ENCODE peak calls at places on chromosomes 13 and 19, in six cellular contexts. F is psoas muscle, D is upper lobe of right lung, K is gastrocnemius medialis, E is fibroblast of lung, T is dorsolateral prefrontal cortex. B is an unnamed sample. For H3K27me3, the result is how much of the 10 kb centered on the place peaks cover.

GRCh38 chr13:48334534-48335127 is 31.1 kb downstream of the RB1 start:
- DNase-seq in D (no peak), F (no peak), K (no peak), E (peak), T (no peak), B (no peak)

GRCh38 chr19:3521104-3521445 is 15.0 kb downstream of the FZR1 start:
- DNase-seq in T (no peak), F (no peak), K (no peak), D (no peak), E (no peak), B (no peak)

GRCh38 chr13:48232420-48233096 is 448 bp upstream of the ITM2B start:
- DNase-seq in E (no peak), K (no peak), D (no peak), T (no peak), F (no peak), B (no peak)

GRCh38 chr13:18962168-18962734 is 219.4 kb downstream of the TUBA3C start:
- DNase-seq in K (no peak), F (no peak), D (no peak), T (no peak), E (no peak), B (no peak)

GRCh38 chr19:40633207-40633606 is 32.0 kb downstream of the LTBP4 start:
- DNase-seq in K (no peak), D (no peak), F (no peak), T (no peak), E (peak), B (no peak)

GRCh38 chr19:11019262-11019661 is 58.4 kb downstream of the SMARCA4 start:
- DNase-seq in T (no peak), F (no peak), E (no peak), D (no peak), K (no peak), B (no peak)

GRCh38 chr13:42086582-42086981 is 38.1 kb downstream of the DGKH start:
- DNase-seq in T (no peak), K (no peak), F (no peak), D (no peak), E (no peak), B (no peak)

GRCh38 chr13:25951831-25952230 is 100.0 kb downstream of the SHISA2 start:
- DNase-seq in K (no peak), T (no peak), F (no peak), D (no peak), E (no peak), B (no peak)

GRCh38 chr13:96898855-96899254 is 95.4 kb downstream of the OXGR1 start:
- DNase-seq in D (no peak), E (no peak), K (no peak), F (no peak), T (no peak), B (no peak)

GRCh38 chr13:97329331-97329730 is 104.6 kb upstream of the RAP2A start:
- DNase-seq in T (no peak), D (no peak), F (no peak), K (no peak), E (peak), B (no peak)

GRCh38 chr19:19403373-19403901 is 2.0 kb upstream of the GATAD2A start:
- DNase-seq in K (peak), F (peak), T (no peak), E (peak), D (no peak), B (no peak)

GRCh38 chr19:829129-829758 is 1.6 kb downstream of the AZU1 start:
- DNase-seq in E (no peak), D (no peak), T (no peak), F (no peak), K (no peak), B (no peak)

GRCh38 chr19:38917921-38918491 is 6.0 kb upstream of the CCER2 start:
- DNase-seq in E (no peak), F (no peak), T (no peak), K (no peak), D (no peak), B (no peak)

GRCh38 chr13:49936085-49936942 is at the start of gene SPRYD7:
- DNase-seq in E (peak), F (peak), D (peak), K (peak), T (peak), B (peak)

GRCh38 chr19:29672319-29672932 is 7.2 kb downstream of the PLEKHF1 start:
- DNase-seq in F (no peak), E (no peak), K (peak), T (no peak), D (peak), B (no peak)

GRCh38 chr13:36418022-36418805 is 14.1 kb upstream of the CCNA1 start:
- DNase-seq in F (no peak), K (no peak), T (no peak), D (no peak), E (peak), B (no peak)

GRCh38 chr19:13156968-13157882 is 7.0 kb downstream of the IER2 start:
- DNase-seq in E (no peak), T (no peak), D (no peak), K (no peak), F (no peak), B (no peak)

GRCh38 chr19:4776436-4777205 is 14.9 kb upstream of the FEM1A start:
- DNase-seq in F (no peak), E (no peak), T (no peak), D (no peak), K (no peak), B (no peak)

GRCh38 chr19:56823956-56824355 is 16.6 kb downstream of the PEG3 start:
- DNase-seq in D (no peak), K (no peak), F (no peak), T (no peak), E (no peak), B (no peak)

GRCh38 chr19:1882089-1882785 is 3.1 kb downstream of the ABHD17A start:
- DNase-seq in D (no peak), E (no peak), F (no peak), T (no peak), K (no peak), B (no peak)

GRCh38 chr13:113789167-113789566 is 30.1 kb downstream of the TMEM255B start:
- DNase-seq in E (no peak), F (no peak), T (no peak), D (peak), K (no peak), B (no peak)

GRCh38 chr19:16260794-16261161 is 63.1 kb downstream of the AP1M1 start:
- DNase-seq in D (no peak), T (no peak), K (no peak), F (no peak), E (no peak), B (no peak)
- H3K27me3 ChIP-seq in D (under half), T (under half), K (under half), F (under half), E (under half), B (under half)

GRCh38 chr19:18281082-18282020 is at the start of gene JUND:
- DNase-seq in E (peak), K (peak), T (peak), D (peak), F (peak), B (peak)

GRCh38 chr19:18280247-18281081 is 958 bp downstream of the JUND start:
- DNase-seq in K (peak), E (peak), D (peak), F (peak), T (peak), B (no peak)

GRCh38 chr19:18279516-18280246 is 1.7 kb downstream of the JUND start:
- DNase-seq in K (peak), E (peak), T (peak), F (peak), D (peak), B (peak)

GRCh38 chr19:18279266-18279515 is 2.2 kb downstream of the JUND start:
- DNase-seq in K (no peak), T (no peak), F (no peak), D (no peak), E (peak), B (no peak)

GRCh38 chr19:18278521-18279265 is 2.7 kb downstream of the JUND start:
- DNase-seq in F (no peak), K (no peak), T (no peak), D (no peak), E (peak), B (no peak)
- TF ChIP-seq CTCF in F (no peak), K (no peak), T (no peak), D (peak), E (peak), B (no peak)

DNA sequence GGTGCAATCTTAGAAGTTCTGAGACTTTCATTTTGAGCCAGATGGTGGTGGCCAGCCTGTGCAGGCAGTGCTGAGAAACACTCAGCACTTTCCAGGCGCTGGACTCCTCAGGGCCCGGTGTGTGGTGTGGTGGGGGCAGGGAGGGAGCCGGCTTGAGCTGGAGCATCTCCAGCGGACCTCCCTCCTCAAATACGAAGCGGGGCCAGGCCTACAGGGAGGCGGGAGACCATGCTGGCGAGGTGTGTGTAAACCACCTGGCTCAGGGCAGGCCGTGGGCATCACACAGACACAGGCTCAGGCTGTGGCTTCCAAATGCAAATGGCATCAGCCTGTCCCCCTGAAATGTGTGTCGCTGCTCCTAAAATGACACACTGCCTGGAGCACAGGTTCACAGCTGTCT is 33.3 kb upstream of the RANBP3 start:
- DNase-seq in F (no peak), E (no peak), K (no peak), D (no peak), T (no peak), B (no peak)
- H3K27me3 ChIP-seq in F (under half), E (under half), K (under half), D (under half), T (under half), B (under half)

DNA sequence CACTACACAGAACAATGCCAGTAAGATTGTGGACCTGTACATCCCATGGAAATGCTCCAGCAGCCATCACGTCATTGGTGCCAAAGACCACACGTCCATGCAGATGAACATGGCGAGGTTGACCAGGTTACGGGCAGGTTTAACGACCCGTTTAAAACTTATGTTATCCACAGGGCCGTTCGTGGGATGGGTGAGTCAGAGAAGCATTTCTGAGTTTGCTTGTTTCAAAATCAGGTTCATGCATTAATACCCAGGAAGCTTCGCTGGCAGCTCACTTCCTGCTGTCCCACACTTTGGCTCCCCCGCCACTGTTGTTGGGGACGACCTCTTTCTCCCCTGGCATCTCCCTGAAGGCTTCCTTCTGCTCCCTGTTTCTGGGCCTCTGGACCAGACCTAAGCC is 194.1 kb downstream of the USP12 start:
- DNase-seq in D (no peak), E (peak), T (no peak), K (no peak), F (no peak), B (no peak)
- TF ChIP-seq CTCF in D (no peak), E (no peak), T (no peak), K (no peak), F (no peak), B (no peak)

GRCh38 chr19:53942001-53942786 is 20.5 kb upstream of the CACNG8 start:
- DNase-seq in D (peak), T (no peak), F (no peak), E (no peak), K (no peak), B (no peak)

GRCh38 chr19:53945998-53946397 is 16.7 kb upstream of the CACNG8 start:
- DNase-seq in F (no peak), E (no peak), D (no peak), T (no peak), K (no peak), B (no peak)

GRCh38 chr19:53944933-53945332 is 17.8 kb upstream of the CACNG8 start:
- DNase-seq in F (no peak), T (no peak), E (no peak), D (no peak), K (no peak), B (no peak)

GRCh38 chr19:53945441-53945840 is 17.3 kb upstream of the CACNG8 start:
- DNase-seq in E (peak), F (no peak), D (no peak), T (peak), K (no peak), B (no peak)

GRCh38 chr19:53944416-53944815 is 18.3 kb upstream of the CACNG8 start:
- DNase-seq in D (no peak), F (no peak), E (no peak), T (no peak), K (no peak), B (no peak)
- H3K27me3 ChIP-seq in D (half or more), F (half or more), E (under half), T (under half), K (under half), B (under half)

GRCh38 chr19:51128227-51128626 is 3.5 kb downstream of the SIGLEC9 start:
- DNase-seq in F (no peak), E (no peak), K (no peak), D (peak), T (peak), B (no peak)

GRCh38 chr19:51129716-51130115 is 5.0 kb downstream of the SIGLEC9 start:
- DNase-seq in D (peak), F (no peak), K (no peak), E (no peak), T (no peak), B (no peak)

GRCh38 chr19:51127755-51128154 is 3.0 kb downstream of the SIGLEC9 start:
- DNase-seq in D (peak), K (peak), F (no peak), T (peak), E (no peak), B (no peak)

GRCh38 chr19:51135004-51135403 is 7.1 kb upstream of the SIGLEC7 start:
- DNase-seq in T (no peak), K (no peak), D (no peak), E (no peak), F (no peak), B (no peak)

GRCh38 chr19:51131780-51132680 is 7.3 kb downstream of the SIGLEC9 start:
- DNase-seq in T (no peak), E (no peak), D (peak), F (no peak), K (peak), B (no peak)
- TF ChIP-seq CTCF in T (no peak), E (no peak), D (peak), F (no peak), K (no peak), B (no peak)

DNA sequence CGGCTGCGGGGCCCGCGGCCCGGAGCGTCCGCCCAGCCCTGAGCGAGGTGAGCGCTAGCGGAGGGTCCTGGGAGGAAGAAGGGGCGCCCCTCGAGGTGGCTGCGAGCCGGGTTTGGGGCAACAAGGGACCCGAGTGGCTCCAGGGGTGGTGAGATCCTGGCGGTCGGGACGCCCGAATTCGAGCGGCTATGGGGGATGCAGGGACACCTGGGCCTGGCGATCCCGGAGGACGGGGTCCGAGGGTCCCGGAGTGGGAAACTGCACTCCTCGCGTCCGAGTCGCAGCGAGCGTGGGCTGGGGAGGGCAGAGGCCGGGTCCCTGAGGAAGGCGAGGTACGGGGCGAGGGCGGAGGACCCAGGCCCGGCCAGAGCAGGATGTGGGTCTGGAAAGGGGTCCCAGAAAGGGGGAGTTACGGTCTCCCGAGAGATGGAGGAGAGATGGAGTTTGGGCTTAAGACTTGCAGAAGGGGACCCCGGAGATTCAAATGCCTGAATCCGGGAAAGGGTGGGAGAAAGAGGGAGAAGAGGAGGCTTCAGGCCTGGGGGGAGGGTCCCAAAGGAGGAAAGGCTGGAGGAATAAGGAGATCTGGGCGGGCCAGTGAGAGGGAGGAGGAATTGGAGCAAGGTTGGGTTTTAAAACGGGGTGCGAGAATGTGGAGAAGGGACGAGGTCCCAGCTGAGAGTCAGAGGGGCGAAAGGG is 542 bp downstream of the CACNG7 start:
- DNase-seq in T (no peak), D (no peak), K (no peak), F (no peak), E (no peak), B (no peak)
- H3K27me3 ChIP-seq in T (under half), D (half or more), K (half or more), F (half or more), E (under half), B (under half)

GRCh38 chr19:27679399-27679798 is 1533.6 kb downstream of the UQCRFS1 start:
- DNase-seq in D (no peak), T (no peak), K (no peak), F (no peak), E (no peak), B (no peak)

GRCh38 chr19:27681972-27682371 is 1531.0 kb downstream of the UQCRFS1 start:
- DNase-seq in F (no peak), E (no peak), K (no peak), D (no peak), T (no peak), B (no peak)

GRCh38 chr19:27676877-27677276 is 1536.1 kb downstream of the UQCRFS1 start:
- DNase-seq in D (no peak), T (no peak), K (no peak), E (no peak), F (no peak), B (no peak)

GRCh38 chr19:27676334-27676733 is 1536.6 kb downstream of the UQCRFS1 start:
- DNase-seq in F (no peak), K (no peak), E (no peak), D (no peak), T (no peak), B (no peak)

DNA sequence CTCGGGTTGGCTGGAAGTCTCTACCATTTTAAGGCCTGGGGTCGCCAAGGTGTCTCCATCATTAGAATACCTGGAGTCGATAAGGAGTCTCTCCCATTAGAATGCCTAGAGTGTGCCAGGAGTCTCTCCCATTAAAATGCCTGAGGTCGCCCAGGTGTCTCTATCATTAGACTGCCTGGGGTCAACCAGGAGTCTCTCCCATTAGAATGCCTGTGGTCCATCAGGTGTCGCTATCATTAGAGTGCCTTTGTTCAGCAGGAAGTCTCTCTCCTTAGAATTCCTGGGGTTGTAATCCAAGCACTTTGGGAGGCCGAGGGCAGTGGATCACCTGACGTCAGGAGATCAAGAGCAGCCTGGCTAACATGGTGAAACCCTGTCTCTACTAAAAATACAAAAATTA is 1533.0 kb downstream of the UQCRFS1 start:
- DNase-seq in T (no peak), E (no peak), D (no peak), K (no peak), F (no peak), B (no peak)
- TF ChIP-seq CTCF in T (no peak), E (no peak), D (no peak), K (no peak), F (no peak), B (no peak)

DNA sequence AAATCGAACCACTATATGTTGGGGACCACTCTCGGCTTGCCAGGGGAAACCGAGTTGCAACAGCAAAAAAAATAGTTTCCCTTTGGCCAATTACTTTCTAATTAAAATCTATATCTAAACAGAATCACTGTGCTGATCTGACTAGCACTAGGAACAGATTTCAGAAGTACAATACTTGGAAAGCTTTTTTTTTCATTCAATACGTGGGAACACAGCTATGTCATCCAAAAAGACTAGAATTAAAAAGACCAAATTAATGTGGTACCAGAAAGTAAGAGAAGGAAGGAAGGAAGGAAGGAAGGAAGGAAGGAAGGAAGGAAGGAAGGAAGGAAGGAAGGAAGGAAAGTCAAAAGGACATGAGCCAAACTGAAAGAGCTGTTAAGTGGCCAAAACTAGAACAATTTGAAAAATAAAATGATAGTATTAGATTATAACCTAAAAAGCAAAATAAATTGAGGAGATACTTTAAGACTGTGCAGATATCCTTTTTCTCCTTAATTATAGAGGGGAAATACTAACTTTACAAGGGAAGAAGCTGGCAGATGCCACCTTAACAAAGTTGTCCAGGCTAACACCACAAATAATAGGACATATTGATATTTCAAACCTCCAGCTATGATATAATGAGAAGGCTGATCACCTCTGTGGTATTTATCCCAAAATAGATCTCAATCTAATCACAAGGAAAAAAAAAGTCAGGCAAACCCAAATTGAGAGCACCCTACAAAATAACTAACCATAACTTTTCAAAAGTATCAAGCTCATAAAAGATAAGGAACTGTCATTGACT is 63.9 kb downstream of the DIAPH3 start:
- DNase-seq in T (no peak), E (no peak), K (no peak), D (no peak), F (no peak), B (no peak)
- H3K27me3 ChIP-seq in T (under half), E (under half), K (under half), D (under half), F (under half), B (under half)